ENCODE peak calls at places on chromosomes 4 and X, in five cellular contexts. W, M, D, X and F are unnamed samples.
A peak's percentile ranks its signal among the peaks of the same experiment; 100 is the strongest.

GRCh38 chr4:81257841-81258240 is 42.8 kb upstream of the PRKG2 start:
- DNase-seq in W (no peak), D (no peak), X (no peak), M (no peak), F (no peak)

GRCh38 chr4:83257811-83258210 is 26.8 kb downstream of the COQ2 start:
- DNase-seq in X (no peak), M (no peak), W (no peak), D (no peak), F (no peak)

GRCh38 chr4:118586357-118586790 is 98.8 kb upstream of the METTL14 start:
- DNase-seq in M (peak; percentile 81), X (peak; percentile 76), D (no peak), W (no peak), F (no peak)

GRCh38 chr4:98151145-98151929 is 8.1 kb upstream of the STPG2 start:
- DNase-seq in D (no peak), W (no peak), M (no peak), X (no peak), F (no peak)

GRCh38 chrX:101450951-101451350 is 34.3 kb upstream of the ARMCX4 start:
- DNase-seq in W (no peak), D (no peak), X (no peak), M (peak; percentile 49), F (no peak)

GRCh38 chr4:94961420-94961819 is 203.7 kb downstream of the BMPR1B start:
- DNase-seq in D (no peak), M (no peak), X (no peak), W (no peak), F (no peak)

GRCh38 chr4:119835511-119835910 is 206.9 kb upstream of the PDE5A start:
- DNase-seq in W (no peak), M (no peak), X (no peak), D (no peak), F (no peak)

GRCh38 chrX:45518552-45518951 is 317.9 kb upstream of the DIPK2B start:
- DNase-seq in M (no peak), D (no peak), X (no peak), W (no peak), F (no peak)

GRCh38 chr4:8296491-8296890 is 26.9 kb downstream of the HTRA3 start:
- DNase-seq in M (no peak), W (no peak), X (no peak), D (no peak), F (no peak)

GRCh38 chr4:76704133-76704881 is 193.6 kb downstream of the SOWAHB start:
- DNase-seq in M (no peak), W (no peak), X (no peak), D (no peak), F (no peak)

DNA sequence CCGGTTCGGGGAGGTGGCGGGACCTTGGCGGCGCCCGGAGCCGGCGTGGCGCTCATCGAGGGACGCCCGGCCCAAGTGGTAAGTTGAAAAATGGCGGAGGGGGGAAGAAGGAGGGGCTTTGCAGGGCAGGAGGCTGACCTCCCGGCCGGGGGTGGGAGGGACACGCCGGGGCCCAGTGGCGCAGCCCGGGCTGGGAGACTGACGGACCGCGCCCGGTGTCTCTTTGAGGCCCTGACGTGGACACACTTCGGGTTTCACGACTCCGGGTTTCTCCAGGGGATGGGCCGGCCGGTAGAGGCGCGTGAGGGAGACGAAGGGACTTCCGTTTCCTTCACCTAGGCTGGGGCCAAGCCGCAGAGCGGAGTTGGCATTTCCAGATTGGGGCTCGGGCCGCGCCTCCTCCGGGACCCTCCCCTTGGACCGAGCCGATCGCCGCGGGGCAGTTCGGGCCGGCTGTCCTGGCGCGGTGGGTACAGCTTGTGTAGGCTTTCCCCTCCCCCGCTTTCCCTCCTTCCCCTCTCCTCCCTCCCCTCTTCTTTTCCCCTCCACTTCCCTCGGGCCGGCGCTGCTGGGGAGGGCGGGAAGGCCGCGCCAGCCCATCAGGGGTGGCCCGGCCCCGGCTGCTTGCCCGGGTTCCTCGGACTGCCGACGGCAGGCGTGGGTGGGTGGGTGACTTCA is at the start of gene XIAP:
- DNase-seq in M (peak; percentile 91), X (peak; percentile 90), D (peak; percentile 69), W (peak; percentile 69), F (peak; percentile 67)
- TF ChIP-seq POLR2A in M (no peak), X (peak; percentile 38), D (peak; percentile 79), W (peak; percentile 62), F (peak; percentile 59)

GRCh38 chr4:121692261-121692660 is 4.5 kb downstream of the ANXA5 start:
- DNase-seq in D (no peak), W (no peak), X (no peak), M (no peak), F (no peak)
- TF ChIP-seq POLR2A in D (no peak), W (no peak), X (no peak), M (no peak), F (no peak)

GRCh38 chr4:100929135-100929534 is 411.3 kb upstream of the EMCN start:
- DNase-seq in M (no peak), W (no peak), D (no peak), X (no peak), F (no peak)
- TF ChIP-seq POLR2A in M (no peak), W (no peak), D (no peak), X (no peak), F (no peak)

GRCh38 chr4:3387943-3388348 is 53.8 kb upstream of the HGFAC start:
- DNase-seq in X (peak; percentile 92), W (no peak), M (peak; percentile 96), D (no peak), F (no peak)
- TF ChIP-seq POLR2A in X (no peak), W (no peak), M (no peak), D (no peak), F (no peak)

GRCh38 chrX:123961268-123962005 is at the start of gene STAG2:
- DNase-seq in W (no peak), M (peak; percentile 83), X (peak; percentile 87), D (peak; percentile 20), F (peak; percentile 33)
- TF ChIP-seq POLR2A in W (peak; percentile 8), M (no peak), X (no peak), D (peak; percentile 55), F (no peak)

GRCh38 chrX:107827852-107828251 is 2.2 kb downstream of the MID2 start:
- DNase-seq in W (no peak), D (no peak), X (no peak), M (no peak), F (no peak)

GRCh38 chrX:107826286-107827136 is 845 bp downstream of the MID2 start:
- DNase-seq in W (peak; percentile 24), X (peak; percentile 53), D (peak; percentile 15), M (peak; percentile 32), F (peak; percentile 21)

GRCh38 chrX:107823456-107823855 is 2.2 kb upstream of the MID2 start:
- DNase-seq in W (no peak), M (no peak), X (no peak), D (no peak), F (no peak)

GRCh38 chrX:107827137-107827831 is 1.6 kb downstream of the MID2 start:
- DNase-seq in X (no peak), D (no peak), M (no peak), W (no peak), F (no peak)

DNA sequence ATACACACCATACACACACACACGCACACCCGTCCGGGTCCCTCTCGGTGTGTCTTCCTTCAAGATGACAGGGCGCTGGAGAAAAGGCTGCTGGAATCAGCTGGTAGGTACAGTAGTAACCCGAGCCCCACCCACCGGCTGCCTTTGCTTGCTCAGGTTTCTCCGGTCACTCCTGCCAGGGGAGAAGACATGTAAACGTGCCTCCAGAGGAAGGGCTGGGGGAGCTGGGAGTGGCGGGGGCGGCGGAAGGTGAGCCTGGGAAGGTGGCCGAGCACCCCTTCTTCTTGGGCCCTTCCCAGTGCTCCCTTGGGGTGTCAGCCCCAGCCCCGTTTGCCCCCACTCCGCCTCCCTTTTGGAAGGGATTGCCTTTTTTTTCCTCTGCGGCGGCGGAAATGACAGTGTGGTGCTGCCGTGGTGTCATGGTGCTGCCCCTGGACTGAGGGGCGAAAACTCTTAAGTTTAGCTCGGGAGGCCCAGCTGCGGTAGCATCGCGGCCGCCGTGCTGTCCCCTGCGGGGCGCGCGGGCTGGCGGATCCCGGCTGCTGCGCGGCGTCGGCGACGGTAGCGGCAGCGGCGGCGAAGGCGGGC is at the start of gene MID2:
- DNase-seq in M (peak; percentile 55), X (peak; percentile 88), D (peak; percentile 8), W (peak; percentile 6), F (peak; percentile 47)
- TF ChIP-seq POLR2A in M (no peak), X (no peak), D (no peak), W (no peak), F (no peak)

GRCh38 chr4:100288167-100288566 is 97.9 kb upstream of the DDIT4L start:
- DNase-seq in M (no peak), W (no peak), D (no peak), X (no peak), F (no peak)
- TF ChIP-seq POLR2A in M (no peak), W (no peak), D (no peak), X (no peak), F (no peak)

DNA sequence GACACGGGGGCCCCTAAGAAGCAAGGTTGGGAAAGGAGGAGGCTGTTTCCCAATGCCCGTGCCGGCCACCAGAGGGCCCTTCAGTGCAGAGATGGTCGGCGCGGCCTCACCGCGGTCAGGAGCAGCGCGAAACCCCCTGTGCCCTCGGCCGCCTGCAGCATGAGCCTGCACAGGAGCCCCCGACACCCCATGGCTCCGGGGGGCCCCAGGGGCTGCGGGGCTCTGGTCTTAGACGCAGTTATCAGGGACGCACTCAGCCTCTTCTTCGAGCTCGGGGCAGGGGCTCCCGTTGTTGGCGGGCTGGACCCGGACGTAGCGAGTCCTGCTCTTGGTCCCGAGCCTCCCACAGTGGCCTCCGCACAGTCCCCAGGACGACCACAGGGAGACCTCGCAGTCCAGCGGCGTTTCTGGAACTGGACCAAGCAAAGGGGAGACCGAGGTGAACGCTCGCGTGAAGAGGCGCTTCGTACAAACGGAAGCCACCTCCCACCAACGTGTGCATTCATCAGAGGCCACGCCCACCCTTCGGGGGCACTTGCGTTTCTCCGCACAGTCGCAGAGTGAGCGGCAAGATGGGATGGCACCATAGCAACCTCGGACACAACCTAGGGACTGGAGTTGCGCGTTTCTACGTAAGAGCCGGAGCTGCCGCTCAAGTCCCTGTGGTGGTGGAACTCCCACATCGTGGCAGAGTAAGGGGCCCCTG is 5.0 kb downstream of the SPON2 start:
- DNase-seq in X (peak; percentile 90), M (peak; percentile 85), D (peak; percentile 69), W (peak; percentile 77), F (peak; percentile 70)
- TF ChIP-seq POLR2A in X (no peak), M (no peak), D (peak; percentile 69), W (no peak), F (peak; percentile 27)